ENCODE peak calls at places on chromosome 22, in nine cellular contexts. R, U, S, L, E, X, F, A and I are unnamed samples.

GRCh38 chr22:46129390-46130041 is 20.8 kb upstream of the PPARA start:
- DNase-seq in U (no peak), A (no peak), F (no peak), X (no peak), L (no peak), S (peak; percentile 66), R (no peak), E (no peak), I (no peak)

GRCh38 chr22:42951093-42951710 is 63.7 kb downstream of the PACSIN2 start:
- DNase-seq in U (no peak), E (no peak), X (no peak), F (no peak), R (no peak), A (no peak), S (no peak), L (no peak), I (no peak)

GRCh38 chr22:23306438-23306921 is 126.2 kb downstream of the BCR start:
- DNase-seq in X (no peak), S (no peak), E (no peak), U (no peak), F (peak; percentile 74), A (no peak), L (peak; percentile 66), R (no peak), I (no peak)

GRCh38 chr22:19179472-19180048 is 1.0 kb upstream of the SLC25A1 start:
- DNase-seq in E (peak; percentile 80), X (peak; percentile 83), F (peak; percentile 85), L (peak; percentile 85), A (peak; percentile 71), U (peak; percentile 83), S (peak; percentile 88), R (peak; percentile 62), I (peak; percentile 70)

GRCh38 chr22:37559901-37560681 is at the start of gene CDC42EP1:
- DNase-seq in U (peak; percentile 39), E (peak; percentile 74), F (peak; percentile 36), L (peak; percentile 55), R (no peak), A (no peak), S (no peak), X (peak; percentile 59), I (no peak)

GRCh38 chr22:40423882-40424640 is 53.7 kb downstream of the SGSM3 start:
- DNase-seq in X (no peak), L (no peak), U (no peak), E (no peak), A (no peak), F (no peak), S (no peak), R (no peak), I (no peak)

GRCh38 chr22:38716271-38716670 is 10.5 kb downstream of the GTPBP1 start:
- DNase-seq in X (no peak), A (no peak), L (no peak), F (no peak), S (no peak), U (no peak), E (no peak), R (no peak), I (no peak)

GRCh38 chr22:48709453-48709852 is 1118.2 kb downstream of the BRD1 start:
- DNase-seq in S (no peak), R (no peak), U (no peak), E (no peak), X (no peak), A (no peak), L (no peak), F (no peak), I (no peak)

GRCh38 chr22:35214968-35215367 is 42.3 kb upstream of the HMGXB4 start:
- DNase-seq in L (no peak), E (no peak), U (no peak), R (no peak), X (no peak), F (no peak), A (no peak), S (no peak), I (no peak)

GRCh38 chr22:38120359-38121110 is 10.1 kb upstream of the BAIAP2L2 start:
- DNase-seq in E (no peak), F (no peak), U (no peak), X (no peak), S (no peak), L (no peak), R (no peak), A (no peak), I (no peak)

GRCh38 chr22:36816635-36817428 is at the start of gene PVALB:
- DNase-seq in S (no peak), L (peak; percentile 27), A (no peak), F (peak; percentile 13), E (no peak), X (peak; percentile 82), U (no peak), R (no peak), I (peak; percentile 18)

GRCh38 chr22:42399315-42400271 is 32.6 kb downstream of the NFAM1 start:
- DNase-seq in U (peak; percentile 98), A (no peak), S (no peak), X (peak; percentile 92), F (no peak), R (no peak), E (peak; percentile 30), L (no peak), I (peak; percentile 16)

GRCh38 chr22:36285545-36285944 is 32.6 kb downstream of the APOL1 start:
- DNase-seq in S (no peak), R (no peak), A (no peak), U (no peak), L (no peak), X (no peak), F (no peak), E (no peak), I (no peak)

GRCh38 chr22:22897947-22898346 is 10.3 kb downstream of the IGLL5 start:
- DNase-seq in E (no peak), R (no peak), A (no peak), F (no peak), X (no peak), S (no peak), L (no peak), U (no peak), I (no peak)

GRCh38 chr22:33971561-33971961 is 51.3 kb upstream of the LARGE1 start:
- DNase-seq in S (no peak), E (no peak), R (no peak), L (no peak), A (no peak), X (no peak), U (no peak), F (no peak), I (no peak)

GRCh38 chr22:26642465-26643367 is 14.7 kb upstream of the MIAT start:
- DNase-seq in U (no peak), A (no peak), X (no peak), S (peak; percentile 67), L (no peak), R (no peak), E (peak; percentile 39), F (no peak), I (peak; percentile 95)
- TF ChIP-seq CTCF in U (peak; percentile 19), A (no peak), X (peak; percentile 14), S (peak; percentile 9), L (no peak), R (no peak), E (no peak), F (no peak), I (peak; percentile 47)

GRCh38 chr22:32637951-32638350 is 163.3 kb downstream of the FBXO7 start:
- DNase-seq in X (no peak), A (no peak), R (no peak), L (no peak), E (no peak), F (no peak), S (no peak), U (no peak), I (no peak)
- TF ChIP-seq CTCF in X (no peak), A (no peak), R (no peak), L (no peak), E (no peak), F (no peak), S (no peak), U (no peak), I (no peak)

GRCh38 chr22:20583471-20583922 is 76.1 kb downstream of the MED15 start:
- DNase-seq in A (no peak), R (no peak), L (no peak), E (no peak), S (no peak), U (peak; percentile 35), X (no peak), F (no peak), I (no peak)
- TF ChIP-seq CTCF in A (peak; percentile 32), R (no peak), L (no peak), E (no peak), S (no peak), U (peak; percentile 58), X (peak; percentile 4), F (no peak), I (no peak)

DNA sequence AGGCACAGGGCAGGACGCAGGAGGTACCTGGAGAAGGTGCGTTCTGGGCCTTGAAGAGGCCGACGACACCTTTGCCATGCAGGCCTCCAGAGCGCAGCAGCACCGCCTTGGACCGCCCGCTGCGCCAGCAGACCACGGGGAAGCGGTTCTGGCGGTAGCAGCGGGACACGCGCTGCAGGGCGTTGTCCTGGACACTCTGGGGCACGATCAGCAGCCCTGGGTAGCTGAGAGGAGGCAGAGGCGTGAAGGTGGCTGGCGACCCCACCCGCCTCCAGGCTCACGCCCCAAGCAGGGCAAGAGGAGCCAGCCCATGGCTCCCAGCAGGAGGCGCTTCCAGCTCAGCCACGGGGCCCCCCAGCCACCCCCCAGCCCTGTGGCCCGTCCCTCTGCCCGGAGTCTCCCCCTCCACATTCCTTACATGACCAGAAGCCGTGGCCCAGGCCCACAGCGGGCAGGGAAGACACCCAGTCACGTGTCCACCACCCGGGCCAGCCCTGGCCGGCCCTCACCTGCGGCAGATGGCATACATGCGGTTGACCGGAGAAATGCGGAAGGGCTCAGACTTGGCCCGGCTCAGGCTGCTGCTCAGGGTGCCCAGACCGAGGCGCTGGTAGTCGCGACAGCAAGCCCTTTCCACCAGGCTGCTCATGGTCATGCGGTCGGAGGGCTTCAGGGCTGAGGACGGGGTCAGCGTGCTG is 15.2 kb downstream of the SBF1 start:
- DNase-seq in U (no peak), F (no peak), A (no peak), X (no peak), R (no peak), L (no peak), S (no peak), E (no peak), I (no peak)
- TF ChIP-seq CTCF in U (peak; percentile 20), F (no peak), A (no peak), X (no peak), R (no peak), L (no peak), S (peak; percentile 6), E (no peak), I (no peak)

GRCh38 chr22:30556388-30556787 is 9.8 kb upstream of the SEC14L6 start:
- DNase-seq in E (no peak), R (no peak), S (no peak), U (peak; percentile 49), A (no peak), F (no peak), X (no peak), L (no peak), I (peak; percentile 21)
- TF ChIP-seq CTCF in E (no peak), R (no peak), S (no peak), U (peak; percentile 40), A (no peak), F (no peak), X (no peak), L (no peak), I (no peak)

GRCh38 chr22:29727248-29727551 is 7.4 kb downstream of the CABP7 start:
- DNase-seq in S (peak; percentile 79), L (peak; percentile 35), F (peak; percentile 32), X (peak; percentile 37), R (no peak), A (no peak), E (peak; percentile 47), U (peak; percentile 88), I (peak; percentile 47)
- TF ChIP-seq CTCF in S (peak; percentile 32), L (peak; percentile 36), F (peak; percentile 41), X (peak; percentile 39), R (peak; percentile 41), A (no peak), E (no peak), U (peak; percentile 81), I (no peak)